ENCODE peak calls at places on chromosomes 16 and 17, in six cellular contexts. I is heart left ventricle, O is iPS DF 6.9, E is stomach, Q is colonic mucosa, F is left ventricle myocardium inferior. C is an unnamed sample.

GRCh38 chr17:4170639-4171280 is 27.8 kb downstream of the CYB5D2 start:
- DNase-seq in I (no peak), O (no peak), E (no peak), Q (no peak), F (no peak), C (no peak)

GRCh38 chr17:20189322-20189721 is 180.2 kb downstream of the SPECC1 start:
- DNase-seq in Q (no peak), F (no peak), O (no peak), I (no peak), E (no peak), C (no peak)

GRCh38 chr16:29862383-29862883 is 593 bp downstream of the CDIPT start:
- DNase-seq in F (peak), I (no peak), O (no peak), E (peak), Q (peak), C (no peak)

GRCh38 chr17:1030684-1031557 is 34.0 kb downstream of the TIMM22 start:
- DNase-seq in F (peak), E (no peak), Q (no peak), I (no peak), O (no peak), C (no peak)

GRCh38 chr16:468072-468821 is 42.8 kb downstream of the RAB11FIP3 start:
- DNase-seq in Q (no peak), E (no peak), O (no peak), I (no peak), F (no peak), C (no peak)

GRCh38 chr16:77213542-77214108 is 14.4 kb downstream of the SYCE1L start:
- DNase-seq in F (no peak), E (no peak), Q (no peak), O (no peak), I (peak), C (no peak)

GRCh38 chr16:84924339-84925091 is 86.8 kb downstream of the ZDHHC7 start:
- DNase-seq in O (no peak), Q (peak), F (peak), I (peak), E (no peak), C (peak)

GRCh38 chr16:4390266-4391260 is 18.9 kb downstream of the VASN start:
- DNase-seq in Q (no peak), O (no peak), I (no peak), E (no peak), F (no peak), C (no peak)

GRCh38 chr17:66531826-66532439 is 229.5 kb downstream of the PRKCA start:
- DNase-seq in I (no peak), F (no peak), O (no peak), Q (no peak), E (no peak), C (no peak)

GRCh38 chr16:74305978-74306784 is 9.6 kb downstream of the PSMD7 start:
- DNase-seq in E (no peak), O (no peak), F (no peak), I (no peak), Q (no peak), C (no peak)

GRCh38 chr17:65473985-65474384 is 87.5 kb downstream of the AXIN2 start:
- DNase-seq in E (no peak), Q (no peak), O (no peak), I (no peak), F (no peak), C (no peak)

GRCh38 chr17:67056746-67057490 is 12.6 kb downstream of the CACNG1 start:
- DNase-seq in O (no peak), E (no peak), Q (no peak), F (no peak), I (no peak), C (no peak)

GRCh38 chr17:9937164-9937835 is 32.2 kb upstream of the RCVRN start:
- DNase-seq in E (no peak), I (peak), O (no peak), Q (peak), F (peak), C (no peak)

GRCh38 chr16:11836653-11837244 is 14.6 kb downstream of the RSL1D1 start:
- DNase-seq in O (no peak), F (no peak), I (no peak), E (no peak), Q (no peak), C (no peak)

GRCh38 chr17:28570716-28571254 is 539 bp downstream of the PIGS start:
- DNase-seq in O (no peak), E (no peak), I (no peak), F (peak), Q (peak), C (no peak)

GRCh38 chr17:56176101-56176500 is 22.8 kb downstream of the ANKFN1 start:
- DNase-seq in F (no peak), O (no peak), E (no peak), Q (no peak), I (no peak), C (no peak)

GRCh38 chr16:19001788-19002187 is 18.1 kb downstream of the TMC7 start:
- DNase-seq in Q (no peak), I (no peak), F (no peak), O (no peak), E (no peak), C (no peak)

GRCh38 chr16:56137269-56137668 is 54.0 kb upstream of the GNAO1 start:
- DNase-seq in E (no peak), O (no peak), Q (no peak), F (no peak), I (no peak), C (no peak)

GRCh38 chr17:81097943-81098308 is 63.0 kb downstream of the BAIAP2 start:
- DNase-seq in Q (peak), E (no peak), O (no peak), I (no peak), F (peak), C (peak)

GRCh38 chr17:66240630-66241029 is 11.4 kb upstream of the APOH start:
- DNase-seq in E (no peak), F (no peak), Q (no peak), O (no peak), I (no peak), C (no peak)

GRCh38 chr16:83136924-83137323 is 510.2 kb downstream of the CDH13 start:
- DNase-seq in F (no peak), Q (no peak), O (no peak), I (no peak), E (no peak), C (no peak)

GRCh38 chr17:57906910-57907309 is 48.3 kb downstream of the CUEDC1 start:
- DNase-seq in E (no peak), Q (no peak), O (no peak), F (no peak), I (no peak), C (no peak)

GRCh38 chr17:17985153-17985552 is 12.5 kb downstream of the DRC3 start:
- DNase-seq in Q (no peak), E (no peak), I (no peak), O (no peak), F (no peak), C (no peak)

GRCh38 chr16:29824589-29825144 is 4.4 kb downstream of the MVP start:
- DNase-seq in F (no peak), Q (no peak), E (no peak), I (no peak), O (no peak), C (no peak)

GRCh38 chr17:2396192-2396567 is 4.7 kb downstream of the MNT start:
- DNase-seq in O (no peak), E (no peak), Q (no peak), I (no peak), F (no peak), C (no peak)

GRCh38 chr17:75603123-75603522 is 15.5 kb downstream of the MYO15B start:
- DNase-seq in F (no peak), Q (no peak), I (no peak), E (no peak), O (no peak), C (no peak)

GRCh38 chr17:10683853-10684252 is 13.5 kb downstream of the SCO1 start:
- DNase-seq in I (no peak), E (no peak), F (no peak), Q (no peak), O (no peak), C (no peak)

GRCh38 chr16:24544640-24545039 is 5.3 kb downstream of the RBBP6 start:
- DNase-seq in O (no peak), E (no peak), F (no peak), I (no peak), Q (no peak), C (no peak)

GRCh38 chr17:80847506-80848230 is 144.0 kb upstream of the CHMP6 start:
- DNase-seq in E (no peak), O (no peak), Q (peak), I (no peak), F (no peak), C (no peak)

GRCh38 chr16:66516808-66517585 is 32.9 kb downstream of the TK2 start:
- DNase-seq in F (peak), Q (peak), E (peak), O (no peak), I (peak), C (peak)

GRCh38 chr17:81331527-81332043 is 36.5 kb upstream of the SLC38A10 start:
- DNase-seq in F (no peak), O (no peak), I (no peak), Q (no peak), E (no peak), C (no peak)

GRCh38 chr16:2520784-2521577 is 810 bp downstream of the AMDHD2 start:
- DNase-seq in Q (no peak), I (peak), F (no peak), O (no peak), E (peak), C (no peak)

GRCh38 chr17:47213540-47213939 is 4.4 kb downstream of the MYL4 start:
- DNase-seq in Q (no peak), E (no peak), F (no peak), I (no peak), O (no peak), C (no peak)

GRCh38 chr17:35240861-35241260 is 2.0 kb upstream of the SLFN5 start:
- DNase-seq in I (no peak), O (no peak), E (no peak), Q (no peak), F (no peak), C (no peak)

GRCh38 chr17:59296190-59296589 is 35.3 kb upstream of the YPEL2 start:
- DNase-seq in F (no peak), Q (no peak), E (no peak), I (no peak), O (no peak), C (no peak)

GRCh38 chr17:41695954-41696720 is 7.5 kb downstream of the EIF1 start:
- DNase-seq in O (no peak), F (no peak), Q (peak), I (peak), E (peak), C (peak)

GRCh38 chr17:51472670-51473069 is 212.3 kb downstream of the UTP18 start:
- DNase-seq in F (no peak), E (no peak), Q (no peak), I (no peak), O (no peak), C (no peak)

GRCh38 chr16:70156207-70156978 is 17.2 kb upstream of the CLEC18C start:
- DNase-seq in E (no peak), I (no peak), F (no peak), Q (no peak), O (no peak), C (no peak)

GRCh38 chr17:63538693-63539595 is 11.3 kb upstream of the DCAF7 start:
- DNase-seq in F (no peak), I (no peak), O (no peak), Q (no peak), E (no peak), C (no peak)

GRCh38 chr17:63542218-63542545 is 8.1 kb upstream of the DCAF7 start:
- DNase-seq in Q (no peak), F (no peak), E (no peak), I (no peak), O (no peak), C (no peak)

GRCh38 chr17:63542942-63543821 is 7.1 kb upstream of the DCAF7 start:
- DNase-seq in I (no peak), E (peak), O (no peak), Q (peak), F (no peak), C (no peak)

GRCh38 chr17:63537991-63538692 is 12.1 kb upstream of the DCAF7 start:
- DNase-seq in F (no peak), Q (no peak), I (no peak), O (no peak), E (no peak), C (no peak)

DNA sequence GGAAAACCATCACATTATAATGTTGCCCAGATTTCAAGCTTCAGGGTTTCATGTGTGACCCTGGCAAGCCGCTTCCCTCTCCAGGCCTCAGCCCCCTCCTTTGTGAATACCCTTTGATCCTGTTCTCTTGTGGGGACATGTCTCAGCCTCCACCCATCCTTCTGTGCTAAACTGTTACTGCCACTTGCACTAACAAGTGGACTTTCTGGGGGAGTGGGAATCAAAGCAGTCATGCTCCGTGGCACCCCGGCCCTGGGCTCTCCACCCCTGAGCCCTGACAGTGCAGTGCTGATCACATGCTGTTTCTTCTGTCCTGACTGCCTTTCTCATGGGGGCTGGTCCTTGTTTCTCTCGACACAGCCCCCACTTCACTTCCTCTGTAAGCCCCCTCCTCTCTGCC is 9.7 kb upstream of the DCAF7 start:
- DNase-seq in I (no peak), O (no peak), E (no peak), F (no peak), Q (no peak), C (no peak)
- H3K27ac ChIP-seq in I (no peak), O (no peak), E (no peak), F (no peak), Q (no peak), C (no peak)

GRCh38 chr17:79075861-79076406 is 1.3 kb downstream of the ENGASE start:
- DNase-seq in O (no peak), I (no peak), Q (no peak), E (no peak), F (no peak), C (no peak)
- H3K27ac ChIP-seq in O (no peak), I (peak), Q (no peak), E (peak), F (peak), C (peak)

GRCh38 chr16:6031102-6031501 is 933.5 kb upstream of the EEF2KMT start:
- DNase-seq in I (no peak), O (no peak), E (no peak), Q (no peak), F (no peak), C (no peak)

GRCh38 chr16:6035161-6035560 is 937.6 kb upstream of the EEF2KMT start:
- DNase-seq in O (no peak), Q (no peak), E (no peak), F (no peak), I (no peak), C (no peak)

GRCh38 chr16:6031567-6031966 is 934.0 kb upstream of the EEF2KMT start:
- DNase-seq in Q (no peak), O (no peak), F (no peak), I (no peak), E (no peak), C (no peak)

GRCh38 chr16:6027733-6028132 is 930.1 kb upstream of the EEF2KMT start:
- DNase-seq in Q (no peak), O (no peak), E (no peak), F (no peak), I (no peak), C (no peak)

DNA sequence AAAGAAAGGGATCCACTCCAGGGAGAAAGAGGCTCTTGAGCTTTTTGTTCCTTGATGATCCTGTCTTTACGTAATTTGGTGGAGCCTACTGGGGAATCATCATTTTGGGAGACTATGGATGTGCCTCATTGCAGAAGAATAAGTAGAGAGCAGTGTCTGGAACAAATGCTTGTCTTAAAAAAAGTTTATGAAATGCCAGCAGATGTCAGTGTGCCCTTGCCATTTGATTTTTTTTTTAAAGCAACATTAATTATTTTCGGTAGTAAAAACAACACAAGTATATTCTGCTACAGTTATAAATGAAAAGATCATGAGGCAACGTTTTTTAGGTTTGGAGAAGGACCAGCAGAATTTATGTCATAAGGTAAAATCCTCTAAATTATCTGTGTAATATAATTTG is 934.8 kb upstream of the EEF2KMT start:
- DNase-seq in Q (no peak), O (no peak), E (no peak), I (no peak), F (no peak), C (no peak)
- H3K27ac ChIP-seq in Q (no peak), O (no peak), E (no peak), I (no peak), F (no peak), C (no peak)

DNA sequence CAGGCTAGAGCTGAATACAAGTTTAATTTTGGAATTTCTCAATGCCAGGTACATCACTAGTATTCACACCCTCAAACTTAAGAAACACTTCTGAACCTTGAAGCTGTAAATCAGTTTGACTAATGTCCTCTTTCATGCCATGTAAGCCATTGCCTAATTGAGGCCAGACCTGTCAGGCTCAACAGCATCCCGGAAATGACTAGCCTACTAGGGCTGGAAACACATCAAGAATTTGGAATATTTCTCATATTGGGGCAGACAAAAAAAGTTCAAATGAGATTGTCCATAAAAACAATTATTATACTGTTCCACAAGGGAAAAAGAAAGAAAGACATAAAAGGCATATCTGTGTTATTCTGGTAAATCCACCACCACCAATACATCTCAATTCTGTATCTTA is 1.7 kb downstream of the USP32 start:
- DNase-seq in O (no peak), F (no peak), E (no peak), I (no peak), Q (no peak), C (no peak)
- H3K27ac ChIP-seq in O (no peak), F (peak), E (peak), I (peak), Q (no peak), C (no peak)

DNA sequence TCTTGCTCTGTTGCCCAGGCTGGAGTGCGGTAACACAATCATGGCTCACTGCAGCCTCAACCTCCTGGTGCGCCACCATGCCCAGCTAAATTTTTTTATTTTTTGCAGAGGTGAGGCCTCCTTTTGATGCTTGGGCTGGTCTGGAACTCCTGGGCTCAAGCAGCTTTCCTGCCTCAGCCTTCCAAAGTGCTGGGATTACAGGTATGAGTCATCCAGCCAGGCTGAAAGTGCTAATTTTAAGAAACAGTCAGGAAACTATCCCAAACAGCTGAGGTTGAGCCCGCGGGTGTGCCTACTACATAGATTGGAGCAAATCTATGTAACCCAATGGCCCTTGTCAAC is 738 bp upstream of the XPO6 start:
- DNase-seq in O (no peak), Q (no peak), F (no peak), E (no peak), I (no peak), C (no peak)
- H3K27ac ChIP-seq in O (no peak), Q (no peak), F (peak), E (peak), I (peak), C (no peak)

GRCh38 chr16:57629516-57630401 is 1.3 kb downstream of the ADGRG1 start:
- DNase-seq in E (no peak), O (no peak), Q (no peak), F (no peak), I (no peak), C (no peak)
- H3K27ac ChIP-seq in E (peak), O (no peak), Q (no peak), F (peak), I (peak), C (no peak)